ENCODE peak calls at places on chromosomes 13 and 19, in five cellular contexts. T, N, U, M and L are unnamed samples.

GRCh38 chr19:34474233-34474989 is 7.1 kb upstream of the WTIP start:
- DNase-seq in T (peak), N (no peak), U (no peak), M (no peak), L (no peak)

GRCh38 chr13:34294483-34295129 is 476.7 kb downstream of the RFC3 start:
- DNase-seq in T (no peak), N (no peak), U (no peak), M (no peak), L (no peak)

GRCh38 chr19:19083413-19084178 is 19.8 kb downstream of the SLC25A42 start:
- DNase-seq in T (no peak), N (no peak), U (no peak), M (no peak), L (no peak)

GRCh38 chr13:73245271-73245670 is 186.5 kb downstream of the KLF5 start:
- DNase-seq in T (no peak), N (no peak), U (no peak), M (no peak), L (no peak)

GRCh38 chr13:66984241-66984640 is 245.9 kb downstream of the PCDH9 start:
- DNase-seq in T (peak), N (no peak), U (no peak), M (no peak), L (no peak)

GRCh38 chr13:113819731-113820715 is 43.9 kb downstream of the GAS6 start:
- DNase-seq in T (no peak), N (no peak), U (no peak), M (peak), L (no peak)

GRCh38 chr13:30334663-30335386 is 27.5 kb upstream of the KATNAL1 start:
- DNase-seq in T (peak), N (peak), U (no peak), M (no peak), L (no peak)

GRCh38 chr13:111177081-111177711 is 62.1 kb downstream of the ARHGEF7 start:
- DNase-seq in T (peak), N (no peak), U (peak), M (peak), L (no peak)

GRCh38 chr13:110912651-110913051 is 2.2 kb downstream of the ANKRD10 start:
- DNase-seq in T (peak), N (no peak), U (no peak), M (no peak), L (no peak)

GRCh38 chr13:34765446-34766180 is 176.5 kb upstream of the NBEA start:
- DNase-seq in T (no peak), N (no peak), U (no peak), M (no peak), L (no peak)

GRCh38 chr19:2702170-2703076 is at the start of gene GNG7:
- DNase-seq in T (peak), N (peak), U (peak), M (peak), L (peak)
- TF ChIP-seq POLR2A in T (no peak), N (peak), U (no peak), M (peak), L (peak)

DNA sequence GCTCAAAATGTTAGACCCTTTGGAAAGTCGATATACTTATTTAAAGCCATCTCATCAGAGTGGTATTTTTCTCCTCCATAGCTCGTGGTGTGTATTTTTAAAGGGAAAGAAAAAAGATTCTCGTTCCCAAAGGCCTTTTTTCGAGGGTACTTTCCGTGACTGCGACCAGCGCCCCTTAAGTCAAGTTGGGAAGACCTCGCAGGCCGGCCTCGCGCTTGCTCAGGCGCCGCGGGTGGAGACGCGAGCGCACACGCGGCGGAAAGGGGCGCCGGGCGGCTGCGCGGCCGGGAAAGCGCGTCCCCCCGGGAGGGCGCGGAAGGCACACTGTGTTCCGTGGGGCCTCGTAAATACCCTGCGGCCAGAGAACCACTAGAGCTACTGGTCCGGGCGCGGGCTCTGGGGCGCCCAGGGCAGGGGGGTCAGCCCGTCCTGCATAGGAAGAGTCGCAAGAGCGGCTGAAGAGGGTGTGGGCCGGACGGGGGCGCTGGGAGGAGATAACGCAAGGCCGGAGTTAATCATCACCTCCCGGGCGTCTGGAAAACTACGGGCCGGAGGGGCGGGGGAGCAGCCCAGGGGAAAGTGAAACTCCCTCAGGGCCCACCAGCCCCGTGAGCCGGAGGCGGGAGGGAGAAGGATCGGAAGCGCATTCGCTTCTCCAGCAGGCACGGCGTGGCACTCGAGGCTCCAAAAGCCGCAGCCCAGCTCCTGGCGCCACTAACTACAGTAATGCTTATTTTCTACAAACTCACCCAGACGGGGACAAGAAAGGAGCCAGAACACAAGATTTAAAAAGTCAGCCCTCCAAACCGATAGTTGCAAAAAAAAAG is 1.2 kb upstream of the WBP4 start:
- DNase-seq in T (peak), N (peak), U (peak), M (peak), L (peak)
- TF ChIP-seq POLR2A in T (peak), N (peak), U (no peak), M (peak), L (peak)

GRCh38 chr19:12194827-12195500 is 32.1 kb downstream of the ZNF136 start:
- DNase-seq in T (peak), N (no peak), U (peak), M (peak), L (no peak)
- TF ChIP-seq POLR2A in T (no peak), N (no peak), U (no peak), M (peak), L (no peak)

GRCh38 chr19:45494261-45494916 is 2.5 kb downstream of the RTN2 start:
- DNase-seq in T (no peak), N (no peak), U (no peak), M (no peak), L (no peak)
- TF ChIP-seq POLR2A in T (no peak), N (no peak), U (no peak), M (no peak), L (no peak)

DNA sequence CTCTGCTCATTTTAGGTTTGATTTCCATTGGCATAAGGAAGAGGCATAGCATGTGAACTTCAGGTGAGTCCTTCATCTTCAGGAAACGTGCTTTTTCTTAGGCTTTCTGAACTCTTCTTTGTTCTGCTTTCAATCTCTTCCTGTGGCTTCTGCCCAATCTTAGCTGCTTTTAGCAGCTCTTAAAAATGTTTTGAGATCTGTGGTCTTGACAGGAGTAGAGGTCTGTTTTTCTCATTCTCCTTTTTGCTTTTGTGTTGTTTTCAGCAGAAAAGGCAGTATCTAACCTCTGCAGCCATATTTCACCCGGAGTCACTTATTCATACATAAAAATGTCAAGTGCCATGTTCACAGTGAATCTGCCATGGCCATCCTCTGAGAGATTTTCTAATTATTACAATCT is 120.3 kb downstream of the LIG4 start:
- DNase-seq in T (no peak), N (no peak), U (no peak), M (no peak), L (no peak)
- TF ChIP-seq POLR2A in T (no peak), N (no peak), U (no peak), M (no peak), L (no peak)

DNA sequence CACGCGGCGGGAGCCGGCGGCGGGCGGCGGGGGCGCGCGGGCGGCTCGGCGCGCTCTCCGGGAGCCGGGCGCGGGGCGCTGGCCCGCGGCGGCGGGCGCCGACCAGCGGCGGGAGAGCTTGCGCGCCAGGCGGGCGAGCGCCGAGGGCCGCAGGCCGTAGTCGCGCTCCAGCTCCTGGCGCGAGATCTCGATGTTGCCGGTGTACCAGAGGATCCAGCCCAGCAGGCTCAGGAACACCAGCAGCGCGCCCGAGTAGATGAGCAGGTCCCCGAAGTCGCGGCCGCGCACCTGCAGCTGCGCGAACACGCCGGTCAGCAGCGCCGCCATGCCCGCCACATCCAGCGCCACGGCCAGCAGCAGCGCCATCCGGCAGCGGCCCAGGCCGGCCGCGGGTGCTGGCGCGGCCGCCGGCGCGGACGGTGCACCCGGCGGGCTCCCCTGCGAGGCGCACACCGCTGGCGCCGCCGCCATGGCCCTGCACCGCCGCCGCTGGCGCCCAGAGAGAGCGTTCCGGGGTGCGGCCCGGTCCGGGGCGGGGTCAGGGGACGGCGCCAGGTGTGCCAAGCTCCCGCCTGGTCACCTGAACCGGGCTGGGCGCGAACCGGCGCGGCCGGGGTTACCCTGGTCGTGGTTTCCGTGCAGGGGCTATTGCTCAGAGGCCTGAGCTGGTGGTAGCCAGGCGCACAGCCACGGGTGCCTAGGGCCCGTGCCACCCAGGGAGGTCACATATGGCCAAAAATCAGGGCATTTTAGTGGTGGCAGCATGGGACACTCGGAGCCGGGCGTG is at the start of gene TMEM238:
- DNase-seq in T (peak), N (no peak), U (peak), M (peak), L (no peak)
- TF ChIP-seq POLR2A in T (peak), N (no peak), U (no peak), M (no peak), L (no peak)

GRCh38 chr13:21734961-21735360 is 64.1 kb downstream of the FGF9 start:
- DNase-seq in T (no peak), N (no peak), U (no peak), M (no peak), L (no peak)
- TF ChIP-seq POLR2A in T (no peak), N (no peak), U (no peak), M (no peak), L (no peak)

DNA sequence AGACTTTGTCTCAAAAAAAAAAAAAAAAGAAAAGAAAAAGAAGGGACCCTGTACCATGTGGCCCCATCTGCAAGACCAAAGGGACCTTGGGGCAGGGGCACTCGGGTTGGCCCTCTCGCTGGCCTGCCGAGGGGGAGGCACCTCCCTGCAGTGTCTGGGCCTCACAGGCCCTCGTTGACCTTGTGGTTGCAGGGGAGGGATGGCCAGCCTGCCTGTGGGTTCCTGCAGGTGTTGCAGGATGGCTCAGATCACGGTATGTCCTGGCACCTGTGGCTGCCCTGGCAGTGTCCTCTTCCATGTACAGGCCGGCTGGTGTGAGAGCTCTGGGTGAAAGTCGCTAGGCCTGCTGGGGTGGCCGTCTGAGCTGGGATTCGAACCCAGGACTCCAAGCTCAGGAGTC is 4.7 kb upstream of the PGLS start:
- DNase-seq in T (no peak), N (no peak), U (no peak), M (no peak), L (no peak)
- TF ChIP-seq POLR2A in T (no peak), N (no peak), U (no peak), M (no peak), L (no peak)

GRCh38 chr19:48638831-48639381 is 1.7 kb upstream of the DBP start:
- DNase-seq in T (no peak), N (no peak), U (no peak), M (no peak), L (no peak)

GRCh38 chr19:48641850-48642249 is 4.1 kb downstream of the CA11 start:
- DNase-seq in T (no peak), N (no peak), U (no peak), M (no peak), L (no peak)

GRCh38 chr19:48637449-48637947 is 319 bp upstream of the DBP start:
- DNase-seq in T (peak), N (peak), U (peak), M (peak), L (peak)

GRCh38 chr19:48637948-48638830 is 1.0 kb upstream of the DBP start:
- DNase-seq in T (peak), N (peak), U (peak), M (peak), L (no peak)

DNA sequence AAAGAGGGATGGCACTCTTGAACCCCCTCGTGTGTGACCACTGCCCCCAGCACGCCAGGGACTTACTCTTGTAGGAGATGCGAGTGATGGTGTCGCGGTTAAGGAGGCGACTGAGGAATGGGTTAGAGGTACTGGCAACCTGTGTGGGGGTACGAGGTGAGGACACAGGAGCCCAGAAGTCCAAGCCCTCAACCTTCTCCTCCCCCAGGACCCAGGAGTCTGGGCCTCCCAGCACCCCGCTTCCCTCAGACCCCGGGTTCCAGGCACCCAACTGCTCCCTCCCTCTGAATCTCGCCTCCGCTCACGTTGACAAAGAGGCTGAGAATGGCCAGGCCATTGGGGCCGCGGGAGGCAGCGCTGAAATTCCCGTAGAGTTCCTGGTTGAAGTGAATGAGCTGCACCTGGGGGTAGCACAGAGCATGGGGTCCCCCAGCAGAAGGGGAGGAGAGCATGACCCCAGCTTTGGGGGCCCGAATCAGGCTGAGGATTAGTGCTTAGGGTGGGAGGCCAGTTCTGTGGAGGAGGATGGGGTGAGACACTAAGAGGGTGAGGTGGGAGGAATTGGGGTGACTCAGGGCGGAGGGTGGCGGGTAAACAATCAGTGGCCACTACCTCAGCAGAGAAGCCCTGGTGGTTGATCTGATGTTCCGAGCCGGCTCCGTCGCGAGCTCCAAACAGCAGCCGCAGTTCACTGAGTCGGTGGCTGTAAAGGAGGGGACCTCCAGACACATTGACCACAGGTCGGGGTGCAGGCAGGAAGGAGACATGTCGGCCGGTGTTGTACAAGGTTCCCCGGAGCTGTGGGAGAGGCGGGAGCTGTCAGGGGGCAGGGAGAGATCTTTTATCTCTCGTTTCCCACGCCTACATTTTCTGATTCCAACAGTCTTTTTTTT is 2.5 kb upstream of the DBP start:
- DNase-seq in T (no peak), N (no peak), U (no peak), M (no peak), L (no peak)
- TF ChIP-seq POLR2A in T (no peak), N (no peak), U (no peak), M (no peak), L (no peak)

GRCh38 chr19:45687599-45687998 is 4.2 kb downstream of the SNRPD2 start:
- DNase-seq in T (no peak), N (no peak), U (no peak), M (no peak), L (no peak)

GRCh38 chr19:45693168-45693788 is 812 bp downstream of the QPCTL start:
- DNase-seq in T (peak), N (no peak), U (peak), M (peak), L (no peak)

GRCh38 chr19:45692187-45693111 is at the start of gene QPCTL:
- DNase-seq in T (peak), N (peak), U (peak), M (peak), L (peak)

DNA sequence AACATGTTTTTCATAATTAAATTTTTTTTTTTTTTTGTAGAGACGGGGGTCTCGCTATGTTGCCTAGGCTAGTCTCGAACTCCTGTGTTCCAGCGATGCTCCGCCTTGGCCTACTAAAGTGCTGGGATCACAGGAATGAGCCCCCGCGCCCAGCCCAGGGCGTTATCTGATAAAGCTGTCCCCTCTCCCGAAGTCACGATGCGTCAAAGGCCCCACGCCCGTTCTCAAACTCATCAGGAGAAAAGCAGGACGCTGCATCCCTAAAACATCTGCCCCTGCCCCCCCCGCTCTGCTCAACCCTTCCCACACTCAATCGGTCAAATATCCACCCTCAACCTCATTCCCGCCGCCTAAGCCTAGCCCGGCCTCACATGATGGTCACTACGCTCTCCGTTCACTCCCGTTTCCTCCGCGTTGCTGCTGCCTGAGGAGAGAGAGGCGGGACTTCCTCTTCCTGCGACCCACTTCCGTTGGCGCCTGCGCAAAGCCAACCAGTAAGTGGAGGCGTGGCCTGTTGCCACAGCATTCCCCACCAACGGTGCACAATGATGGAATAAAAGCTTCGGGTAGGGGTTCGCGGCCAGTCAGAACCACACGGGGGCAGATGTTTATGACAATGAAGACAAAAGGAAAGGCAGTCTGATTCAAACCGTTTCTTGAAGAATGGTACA is at the start of gene SNRPD2:
- DNase-seq in T (peak), N (peak), U (peak), M (peak), L (peak)
- TF ChIP-seq POLR2A in T (peak), N (peak), U (peak), M (peak), L (peak)